ENCODE peak calls at places on chromosomes 12 and 14, in four cellular contexts. O, Q, E and D are unnamed samples. For H3K27me3 and H3K9me3, the result is how much of the 10 kb centered on the place peaks cover.

GRCh38 chr14:87461704-87462103 is 531.3 kb downstream of the GALC start:
- DNase-seq in E (peak), Q (no peak), O (no peak), D (no peak)

GRCh38 chr12:31900271-31900670 is 58.9 kb upstream of the RESF1 start:
- DNase-seq in O (no peak), E (no peak), Q (no peak), D (no peak)

GRCh38 chr14:37550511-37550910 is 44.5 kb downstream of the FOXA1 start:
- DNase-seq in O (no peak), Q (no peak), E (no peak), D (no peak)

GRCh38 chr14:56268039-56268438 is 149.8 kb downstream of the PELI2 start:
- DNase-seq in Q (no peak), E (no peak), O (no peak), D (no peak)

GRCh38 chr14:55454264-55455151 is 14.1 kb upstream of the TBPL2 start:
- DNase-seq in E (no peak), O (no peak), Q (peak), D (no peak)

GRCh38 chr12:132669166-132669879 is 17.8 kb downstream of the POLE start:
- DNase-seq in Q (no peak), O (no peak), E (no peak), D (no peak)

GRCh38 chr12:11896530-11896929 is 174.2 kb upstream of the BCL2L14 start:
- DNase-seq in Q (no peak), O (no peak), E (no peak), D (no peak)

GRCh38 chr12:80634903-80635302 is 72.5 kb upstream of the MYF6 start:
- DNase-seq in Q (no peak), O (no peak), E (no peak), D (no peak)

GRCh38 chr12:42735869-42736361 is 146.4 kb upstream of the PRICKLE1 start:
- DNase-seq in O (no peak), Q (no peak), E (no peak), D (no peak)

GRCh38 chr14:34501997-34502396 is 37.5 kb downstream of the EAPP start:
- DNase-seq in O (no peak), Q (no peak), E (no peak), D (no peak)

GRCh38 chr12:42568952-42569916 is 20.3 kb downstream of the PRICKLE1 start:
- DNase-seq in Q (no peak), O (peak), E (peak), D (no peak)

GRCh38 chr12:11949738-11950403 is 120.9 kb upstream of the BCL2L14 start:
- DNase-seq in Q (peak), O (no peak), E (no peak), D (no peak)

GRCh38 chr14:96501746-96502620 is at the start of gene PAPOLA:
- DNase-seq in Q (peak), O (peak), E (peak), D (peak)

GRCh38 chr12:3130053-3130805 is 53.0 kb downstream of the TSPAN9 start:
- DNase-seq in E (no peak), Q (no peak), O (no peak), D (no peak)

GRCh38 chr12:124805050-124805449 is 58.6 kb downstream of the SCARB1 start:
- DNase-seq in E (no peak), Q (no peak), O (no peak), D (no peak)
- H3K4me3 ChIP-seq in E (no peak), Q (no peak), O (no peak), D (no peak)

GRCh38 chr12:48981757-48982157 is 3.6 kb downstream of the WNT1 start:
- DNase-seq in E (no peak), O (no peak), Q (no peak), D (no peak)

GRCh38 chr12:48982397-48983080 is 4.4 kb downstream of the WNT1 start:
- DNase-seq in O (no peak), E (no peak), Q (no peak), D (no peak)

GRCh38 chr12:48979602-48980388 is 1.7 kb downstream of the WNT1 start:
- DNase-seq in Q (no peak), O (peak), E (no peak), D (no peak)

GRCh38 chr12:48980389-48980952 is 2.3 kb downstream of the WNT1 start:
- DNase-seq in O (peak), E (no peak), Q (no peak), D (no peak)

DNA sequence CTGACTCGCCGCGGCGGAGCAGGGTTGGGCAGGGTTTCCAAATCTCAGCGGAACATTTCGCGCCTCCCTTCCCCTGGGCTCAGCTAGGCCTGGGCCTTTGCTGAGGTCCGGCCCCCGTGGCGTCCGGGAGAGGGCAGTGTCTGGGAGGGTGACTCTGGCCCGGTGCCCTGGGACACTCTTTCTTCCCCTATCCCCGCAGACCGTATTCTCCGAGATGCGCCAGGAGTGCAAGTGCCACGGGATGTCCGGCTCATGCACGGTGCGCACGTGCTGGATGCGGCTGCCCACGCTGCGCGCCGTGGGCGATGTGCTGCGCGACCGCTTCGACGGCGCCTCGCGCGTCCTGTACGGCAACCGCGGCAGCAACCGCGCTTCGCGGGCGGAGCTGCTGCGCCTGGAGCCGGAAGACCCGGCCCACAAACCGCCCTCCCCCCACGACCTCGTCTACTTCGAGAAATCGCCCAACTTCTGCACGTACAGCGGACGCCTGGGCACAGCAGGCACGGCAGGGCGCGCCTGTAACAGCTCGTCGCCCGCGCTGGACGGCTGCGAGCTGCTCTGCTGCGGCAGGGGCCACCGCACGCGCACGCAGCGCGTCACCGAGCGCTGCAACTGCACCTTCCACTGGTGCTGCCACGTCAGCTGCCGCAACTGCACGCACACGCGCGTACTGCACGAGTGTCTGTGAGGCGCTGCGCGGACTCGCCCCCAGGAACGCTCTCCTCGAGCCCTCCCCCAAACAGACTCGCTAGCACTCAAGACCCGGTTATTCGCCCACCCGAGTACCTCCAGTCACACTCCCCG is 3.0 kb downstream of the WNT1 start:
- DNase-seq in O (peak), E (no peak), Q (no peak), D (no peak)
- H3K27me3 ChIP-seq in O (under half), E (half or more), Q (half or more), D (under half)

GRCh38 chr12:47610847-47611246 is 95.0 kb downstream of the RPAP3 start:
- DNase-seq in E (no peak), O (no peak), Q (no peak), D (no peak)
- H3K9me3 ChIP-seq in E (under half), O (under half), Q (under half), D (under half)

DNA sequence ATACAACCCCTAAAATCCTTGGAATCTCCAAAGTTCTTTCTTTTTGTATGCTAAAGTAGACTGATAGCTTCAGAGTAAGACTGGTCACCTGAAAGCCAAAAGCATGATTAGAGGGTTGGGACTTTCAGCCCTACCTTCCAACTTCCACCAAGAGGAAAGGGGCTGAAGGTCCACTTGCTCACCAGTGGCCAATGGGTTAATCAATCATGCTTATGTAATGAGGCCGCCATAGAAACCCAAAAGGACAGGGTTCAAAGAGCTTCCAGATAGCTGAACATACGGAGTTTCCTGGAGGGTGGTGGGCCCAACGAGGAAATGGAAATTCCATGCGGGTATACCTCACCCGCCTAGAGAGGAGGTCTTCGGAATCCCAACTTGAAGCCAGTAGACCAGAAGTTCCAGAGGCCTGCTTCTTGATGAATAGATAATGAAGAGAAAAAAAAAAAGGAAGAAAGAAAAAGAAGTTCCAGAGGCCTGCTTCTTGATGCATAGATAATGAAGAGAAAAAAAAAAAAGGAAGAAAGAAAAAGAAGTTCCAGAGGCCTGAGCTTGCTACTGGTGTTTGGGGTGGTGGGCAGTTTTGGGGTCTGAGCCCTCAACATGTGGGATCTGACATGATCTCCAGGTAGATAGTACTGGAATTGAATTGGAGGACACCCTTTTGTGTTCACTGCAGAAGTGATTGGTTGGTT is 11.2 kb upstream of the BTG1 start:
- DNase-seq in E (no peak), O (no peak), Q (no peak), D (no peak)
- H3K4me3 ChIP-seq in E (no peak), O (no peak), Q (no peak), D (no peak)

GRCh38 chr12:27969901-27970390 is 2.6 kb downstream of the PTHLH start:
- DNase-seq in E (peak), Q (peak), O (peak), D (no peak)

GRCh38 chr12:27970981-27971489 is 1.5 kb downstream of the PTHLH start:
- DNase-seq in Q (no peak), E (no peak), O (no peak), D (no peak)

GRCh38 chr12:27971606-27972005 is 927 bp downstream of the PTHLH start:
- DNase-seq in O (no peak), E (no peak), Q (no peak), D (no peak)

GRCh38 chr12:27969011-27969900 is 3.3 kb downstream of the PTHLH start:
- DNase-seq in Q (peak), O (no peak), E (no peak), D (no peak)

GRCh38 chr12:27970391-27970980 is 2.0 kb downstream of the PTHLH start:
- DNase-seq in E (peak), Q (peak), O (no peak), D (no peak)
- H3K27me3 ChIP-seq in E (half or more), Q (under half), O (under half), D (under half)

DNA sequence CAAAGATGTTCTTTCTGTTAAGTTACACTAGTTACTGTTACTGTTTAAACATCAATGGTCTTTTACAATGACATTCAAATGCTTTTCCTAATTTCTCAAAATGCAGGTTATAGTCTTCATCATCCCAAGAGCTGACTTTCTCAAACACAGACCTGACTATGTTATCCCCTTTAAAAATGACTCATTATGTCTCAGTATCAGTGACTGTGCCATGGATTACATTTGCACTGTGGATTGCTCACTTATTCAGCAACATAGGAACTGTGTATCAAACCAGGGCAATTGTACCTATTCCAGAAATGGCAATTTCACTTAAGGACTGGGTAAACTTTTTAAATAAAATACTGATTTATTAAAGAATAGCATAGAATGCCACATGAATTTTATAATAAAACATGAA is 630.2 kb upstream of the NOVA1 start:
- DNase-seq in Q (no peak), O (no peak), E (no peak), D (no peak)
- H3K9me3 ChIP-seq in Q (under half), O (under half), E (under half), D (under half)

GRCh38 chr14:76313303-76313702 is 62.6 kb upstream of the ESRRB start:
- DNase-seq in O (no peak), Q (no peak), E (no peak), D (no peak)

GRCh38 chr14:76311410-76311758 is 64.6 kb upstream of the ESRRB start:
- DNase-seq in O (no peak), Q (no peak), E (no peak), D (no peak)

GRCh38 chr14:76312821-76313220 is 63.1 kb upstream of the ESRRB start:
- DNase-seq in E (no peak), O (no peak), Q (no peak), D (no peak)

GRCh38 chr14:76307786-76308780 is 67.9 kb upstream of the ESRRB start:
- DNase-seq in O (no peak), Q (no peak), E (no peak), D (no peak)

DNA sequence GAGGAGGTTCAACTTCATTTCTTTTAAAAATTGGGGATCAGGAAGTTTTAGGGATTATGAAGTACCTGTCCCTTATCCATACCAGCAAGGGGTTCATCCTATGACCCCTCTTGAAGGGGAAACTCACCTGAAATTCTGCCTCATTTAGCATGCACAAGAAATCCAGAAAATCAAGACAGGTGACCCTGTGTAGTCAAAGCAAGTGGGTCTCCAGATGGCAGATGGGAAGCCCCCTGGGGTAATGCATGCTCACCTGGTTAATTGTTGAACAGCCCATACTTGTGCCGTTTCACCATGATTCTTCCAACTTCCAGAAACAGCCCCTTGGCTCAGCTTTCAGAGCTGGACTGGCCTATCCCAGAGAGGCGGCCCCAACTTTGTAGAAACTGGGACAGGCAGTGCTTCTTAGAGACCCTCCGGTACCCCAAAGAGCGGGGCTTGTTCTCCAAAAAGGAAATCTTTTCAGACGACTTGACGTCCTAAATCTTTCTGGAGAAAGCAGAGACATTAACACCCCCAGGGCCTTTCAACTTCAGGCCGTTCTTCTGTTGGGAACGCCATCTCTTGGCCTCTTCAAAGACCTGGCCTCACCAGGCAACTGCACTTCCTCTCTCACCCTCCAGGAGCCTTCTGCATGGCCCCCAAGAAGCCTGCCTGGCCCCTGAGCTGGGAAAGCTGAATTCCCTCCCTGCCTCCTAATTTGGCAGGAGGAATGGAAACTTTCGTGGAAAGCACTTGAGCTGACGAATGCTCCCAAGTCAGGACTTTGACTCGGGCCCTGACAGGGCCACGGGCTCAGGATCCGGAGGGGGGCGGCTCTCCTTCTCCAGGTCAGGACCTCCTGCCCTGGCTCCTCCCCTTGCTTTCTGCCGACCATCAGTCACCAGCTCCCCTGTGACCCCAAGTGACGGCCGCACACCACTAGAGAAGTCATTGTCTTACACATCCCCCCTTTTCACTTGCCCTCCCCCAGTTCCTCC is 66.1 kb upstream of the ESRRB start:
- DNase-seq in E (peak), O (no peak), Q (no peak), D (no peak)
- H3K4me3 ChIP-seq in E (no peak), O (no peak), Q (no peak), D (peak)

GRCh38 chr12:212383-212798 is 1.6 kb downstream of the SLC6A12 start:
- DNase-seq in E (no peak), Q (no peak), O (no peak), D (no peak)
- H3K27me3 ChIP-seq in E (under half), Q (under half), O (under half), D (under half)

GRCh38 chr14:106509176-106509575 is 982.8 kb downstream of the TMEM121 start:
- DNase-seq in Q (no peak), E (no peak), O (no peak), D (no peak)

GRCh38 chr14:106511411-106512198 is 985.2 kb downstream of the TMEM121 start:
- DNase-seq in Q (no peak), O (no peak), E (no peak), D (no peak)

GRCh38 chr14:106508216-106508615 is 981.8 kb downstream of the TMEM121 start:
- DNase-seq in O (no peak), Q (no peak), E (no peak), D (no peak)

GRCh38 chr14:106507354-106507753 is 981.0 kb downstream of the TMEM121 start:
- DNase-seq in E (no peak), Q (no peak), O (no peak), D (no peak)

DNA sequence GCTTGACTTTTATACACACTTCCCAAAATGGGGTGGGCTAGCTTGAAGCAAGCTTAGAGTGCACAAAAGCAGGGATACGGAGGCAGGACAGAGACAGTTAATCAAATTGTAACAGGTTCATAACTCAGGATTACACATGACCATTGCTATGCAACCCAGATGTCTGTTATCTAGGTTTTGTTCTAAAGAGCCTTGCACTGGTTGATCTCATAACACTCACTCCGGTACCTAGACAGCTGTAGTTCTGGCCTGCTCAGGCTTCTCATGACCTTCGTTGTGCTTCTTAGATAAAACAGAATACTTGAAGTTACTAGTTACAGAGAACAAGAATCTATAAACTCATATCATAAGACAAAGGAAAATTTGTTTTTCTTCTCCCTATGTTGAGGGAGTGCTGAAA is 983.4 kb downstream of the TMEM121 start:
- DNase-seq in Q (no peak), E (no peak), O (no peak), D (no peak)
- H3K9me3 ChIP-seq in Q (under half), E (under half), O (under half), D (under half)